ENCODE peak calls at places on chromosome 5, in seven cellular contexts. S is neural crest cell; O is breast epithelium; D is cardiac muscle cell; H is A172; B is T1000; I is CD8-positive, alpha-beta T cell. M is an unnamed sample.

GRCh38 chr5:40834391-40834848 is 602 bp downstream of the RPL37 start:
- DNase-seq in S (no peak), I (peak; percentile 62), H (peak; percentile 26), B (no peak), O (no peak), D (peak; percentile 52), M (peak; percentile 53)

GRCh38 chr5:138536665-138537315 is 6.2 kb downstream of the ETF1 start:
- DNase-seq in O (no peak), B (no peak), D (peak; percentile 20), I (no peak), H (no peak), S (no peak), M (no peak)

GRCh38 chr5:179919487-179920060 is 11.9 kb upstream of the TBC1D9B start:
- DNase-seq in D (no peak), O (no peak), S (no peak), B (no peak), H (no peak), I (no peak), M (no peak)

GRCh38 chr5:125575561-125576504 is 829.4 kb upstream of the ZNF608 start:
- DNase-seq in O (no peak), I (no peak), S (peak; percentile 15), D (peak; percentile 42), B (no peak), H (peak; percentile 51), M (no peak)

GRCh38 chr5:95923918-95924559 is 37.6 kb downstream of the ELL2 start:
- DNase-seq in D (no peak), H (no peak), B (no peak), O (no peak), I (no peak), S (no peak), M (no peak)

GRCh38 chr5:118692811-118693342 is 295.5 kb downstream of the DTWD2 start:
- DNase-seq in H (no peak), I (no peak), S (no peak), O (no peak), B (no peak), D (peak; percentile 42), M (no peak)

GRCh38 chr5:107532182-107532878 is 138.4 kb downstream of the EFNA5 start:
- DNase-seq in I (no peak), S (no peak), D (no peak), B (no peak), O (no peak), H (no peak), M (no peak)

GRCh38 chr5:139709587-139710369 is 61.6 kb downstream of the CXXC5 start:
- DNase-seq in I (peak; percentile 44), O (no peak), H (peak; percentile 76), B (no peak), D (no peak), S (no peak), M (peak; percentile 13)

GRCh38 chr5:1792842-1793266 is 6.8 kb downstream of the MRPL36 start:
- DNase-seq in B (peak; percentile 53), O (peak; percentile 28), H (peak; percentile 75), D (no peak), I (peak; percentile 74), S (no peak), M (peak; percentile 68)

GRCh38 chr5:177276886-177277285 is 26.6 kb downstream of the RAB24 start:
- DNase-seq in S (no peak), H (no peak), D (no peak), B (no peak), I (no peak), O (no peak), M (no peak)

GRCh38 chr5:32964246-32964645 is 253.1 kb downstream of the NPR3 start:
- DNase-seq in S (no peak), I (no peak), H (peak; percentile 44), D (no peak), B (no peak), O (no peak), M (no peak)

GRCh38 chr5:120451445-120451844 is 12.7 kb upstream of the PRR16 start:
- DNase-seq in H (no peak), B (no peak), D (no peak), I (no peak), O (no peak), S (no peak), M (no peak)

GRCh38 chr5:37810311-37810710 is 29.5 kb downstream of the GDNF start:
- DNase-seq in I (no peak), D (no peak), S (no peak), H (no peak), B (no peak), O (no peak), M (no peak)

GRCh38 chr5:78888580-78889187 is 96.4 kb downstream of the ARSB start:
- DNase-seq in O (no peak), S (no peak), B (no peak), H (no peak), D (no peak), I (no peak), M (no peak)

GRCh38 chr5:73095564-73096238 is 24.7 kb upstream of the TMEM171 start:
- DNase-seq in B (no peak), O (no peak), I (no peak), D (no peak), H (no peak), S (no peak), M (no peak)

GRCh38 chr5:148205865-148206264 is 3.0 kb downstream of the SPINK6 start:
- DNase-seq in D (no peak), S (no peak), O (no peak), H (no peak), I (no peak), B (no peak), M (no peak)

GRCh38 chr5:113266913-113267227 is 167.9 kb downstream of the TSSK1B start:
- DNase-seq in D (no peak), O (no peak), H (no peak), S (no peak), I (no peak), B (no peak), M (no peak)

GRCh38 chr5:4275232-4275631 is 679.6 kb downstream of the IRX1 start:
- DNase-seq in O (no peak), H (no peak), D (no peak), B (no peak), S (no peak), I (no peak), M (no peak)

GRCh38 chr5:38793099-38793498 is 52.7 kb upstream of the OSMR start:
- DNase-seq in O (no peak), H (no peak), S (no peak), I (no peak), B (no peak), D (no peak), M (no peak)

GRCh38 chr5:67493676-67494075 is 297.1 kb upstream of the CD180 start:
- DNase-seq in S (no peak), H (peak; percentile 8), B (no peak), O (no peak), I (no peak), D (peak; percentile 52), M (no peak)

GRCh38 chr5:102536323-102536928 is 37.6 kb upstream of the SLCO6A1 start:
- DNase-seq in H (peak; percentile 18), D (no peak), O (no peak), I (no peak), B (no peak), S (no peak), M (no peak)

GRCh38 chr5:56825222-56825824 is 10.0 kb downstream of the MAP3K1 start:
- DNase-seq in I (no peak), D (peak; percentile 34), H (no peak), B (no peak), O (no peak), S (no peak), M (no peak)

GRCh38 chr5:6349387-6349786 is 29.0 kb downstream of the MED10 start:
- DNase-seq in O (no peak), B (no peak), S (no peak), D (no peak), I (no peak), H (no peak), M (no peak)

GRCh38 chr5:2904399-2904798 is 152.9 kb upstream of the IRX2 start:
- DNase-seq in B (no peak), D (no peak), S (no peak), O (no peak), I (no peak), H (no peak), M (no peak)

GRCh38 chr5:132000677-132001453 is 10.6 kb downstream of the ACSL6 start:
- DNase-seq in H (no peak), I (peak; percentile 48), O (no peak), S (no peak), B (no peak), D (no peak), M (no peak)

GRCh38 chr5:118937393-118938061 is 50.8 kb downstream of the DTWD2 start:
- DNase-seq in O (no peak), H (no peak), I (no peak), S (no peak), B (no peak), D (no peak), M (no peak)

GRCh38 chr5:7246312-7246711 is 149.6 kb upstream of the ADCY2 start:
- DNase-seq in O (no peak), S (no peak), I (no peak), H (no peak), B (no peak), D (no peak), M (no peak)

GRCh38 chr5:135657536-135658307 is 78.9 kb upstream of the CXCL14 start:
- DNase-seq in O (no peak), B (no peak), H (no peak), I (no peak), D (no peak), S (no peak), M (no peak)

GRCh38 chr5:79495311-79495710 is 18.6 kb downstream of the HOMER1 start:
- DNase-seq in B (no peak), I (no peak), S (no peak), O (no peak), D (no peak), H (peak; percentile 29), M (no peak)

GRCh38 chr5:74502479-74502950 is 138.0 kb downstream of the ENC1 start:
- DNase-seq in H (no peak), D (no peak), S (no peak), B (no peak), O (no peak), I (no peak), M (no peak)

GRCh38 chr5:172414618-172415599 is 39.4 kb downstream of the SH3PXD2B start:
- DNase-seq in S (no peak), B (peak; percentile 52), I (no peak), D (no peak), O (no peak), H (peak; percentile 76), M (no peak)

GRCh38 chr5:150945501-150945900 is 40.7 kb upstream of the ZNF300 start:
- DNase-seq in S (no peak), B (peak; percentile 10), D (no peak), I (no peak), H (peak; percentile 16), O (no peak), M (no peak)

GRCh38 chr5:65811004-65811403 is 89.0 kb downstream of the NLN start:
- DNase-seq in B (no peak), I (no peak), H (peak; percentile 91), D (no peak), S (no peak), O (no peak), M (no peak)

GRCh38 chr5:140182803-140183367 is 7.9 kb downstream of the CYSTM1 start:
- DNase-seq in H (peak; percentile 64), D (peak; percentile 54), S (no peak), O (no peak), B (no peak), I (no peak), M (no peak)

GRCh38 chr5:99929067-99929805 is 605.9 kb upstream of the FAM174A start:
- DNase-seq in I (no peak), H (no peak), B (no peak), S (no peak), O (no peak), D (no peak), M (no peak)

GRCh38 chr5:131163315-131164119 is 1.5 kb downstream of the HINT1 start:
- DNase-seq in D (no peak), I (no peak), B (no peak), H (peak; percentile 37), S (no peak), O (no peak), M (no peak)

M was measured in activated CD4-positive, alpha-beta T cell treated with anti-CD3 and anti-CD28 coated beads, Interleukin-2, amount 50 U/mL, for 1 hour.